ENCODE peak calls at places on chromosome 14, in nine cellular contexts. F is suprapubic skin, U is fibroblast of lung, J is skeletal muscle cell, A is thoracic aorta, Q is dorsolateral prefrontal cortex, I is foreskin fibroblast, K is A549, R is Peyer's patch. B is an unnamed sample.

GRCh38 chr14:68522510-68523325 is 270.1 kb downstream of the ZFP36L1 start:
- DNase-seq in F (no peak), U (peak; percentile 50), J (no peak), A (no peak), Q (no peak), I (no peak), K (no peak), R (no peak), B (peak; percentile 66)

GRCh38 chr14:33740531-33740930 is 210.3 kb downstream of the EGLN3 start:
- DNase-seq in F (no peak), U (no peak), J (no peak), A (no peak), Q (no peak), I (no peak), K (no peak), R (no peak), B (no peak)

GRCh38 chr14:101823081-101823480 is 61.6 kb downstream of the PPP2R5C start:
- DNase-seq in F (no peak), U (peak; percentile 73), J (no peak), A (no peak), Q (no peak), I (no peak), K (no peak), R (no peak), B (no peak)

GRCh38 chr14:33590891-33591630 is 359.8 kb downstream of the EGLN3 start:
- DNase-seq in F (no peak), U (no peak), J (no peak), A (no peak), Q (no peak), I (no peak), K (no peak), R (no peak), B (no peak)

GRCh38 chr14:95436348-95436747 is 80.1 kb downstream of the SYNE3 start:
- DNase-seq in F (no peak), U (no peak), J (no peak), A (no peak), Q (no peak), I (no peak), K (no peak), R (no peak), B (no peak)

GRCh38 chr14:67538501-67538900 is 5.4 kb downstream of the PLEKHH1 start:
- DNase-seq in F (no peak), U (no peak), J (no peak), A (no peak), Q (no peak), I (no peak), K (no peak), R (no peak), B (no peak)

GRCh38 chr14:91273885-91274273 is 29.4 kb upstream of the GPR68 start:
- DNase-seq in F (no peak), U (no peak), J (no peak), A (no peak), Q (no peak), I (no peak), K (no peak), R (no peak), B (no peak)

GRCh38 chr14:105197274-105197673 is 16.2 kb upstream of the NUDT14 start:
- DNase-seq in F (no peak), U (peak; percentile 17), J (no peak), A (no peak), Q (no peak), I (peak; percentile 45), K (no peak), R (no peak), B (no peak)

GRCh38 chr14:93987376-93987775 is 9.7 kb upstream of the CCDC197 start:
- DNase-seq in F (no peak), U (no peak), J (no peak), A (no peak), Q (no peak), I (no peak), K (no peak), R (no peak), B (no peak)

GRCh38 chr14:35435177-35435576 is 30.6 kb upstream of the NFKBIA start:
- DNase-seq in F (no peak), U (no peak), J (no peak), A (no peak), Q (no peak), I (no peak), K (no peak), R (no peak), B (no peak)

GRCh38 chr14:94051115-94051514 is 25.0 kb downstream of the OTUB2 start:
- DNase-seq in F (no peak), U (peak; percentile 49), J (no peak), A (no peak), Q (peak; percentile 80), I (peak; percentile 29), K (no peak), R (no peak), B (peak; percentile 73)

GRCh38 chr14:94771191-94771905 is 1.4 kb upstream of the GSC start:
- DNase-seq in F (no peak), U (no peak), J (no peak), A (no peak), Q (no peak), I (no peak), K (no peak), R (no peak), B (no peak)

GRCh38 chr14:54627325-54627717 is 60.4 kb downstream of the SAMD4A start:
- DNase-seq in F (no peak), U (no peak), J (no peak), A (no peak), Q (no peak), I (no peak), K (no peak), R (no peak), B (no peak)

GRCh38 chr14:78029471-78030372 is 140.5 kb upstream of the NRXN3 start:
- DNase-seq in F (no peak), U (no peak), J (no peak), A (no peak), Q (no peak), I (no peak), K (no peak), R (no peak), B (no peak)

GRCh38 chr14:32306549-32306948 is 22.5 kb upstream of the AKAP6 start:
- DNase-seq in F (no peak), U (no peak), J (no peak), A (no peak), Q (no peak), I (no peak), K (no peak), R (no peak), B (no peak)

GRCh38 chr14:55414551-55414950 is 2.9 kb upstream of the ATG14 start:
- DNase-seq in F (no peak), U (no peak), J (no peak), A (no peak), Q (no peak), I (no peak), K (no peak), R (no peak), B (no peak)

GRCh38 chr14:79510659-79511058 is 700.6 kb downstream of the DIO2 start:
- DNase-seq in F (no peak), U (peak; percentile 20), J (peak; percentile 77), A (no peak), Q (no peak), I (peak; percentile 18), K (no peak), R (no peak), B (no peak)

GRCh38 chr14:56271988-56272387 is 153.8 kb downstream of the PELI2 start:
- DNase-seq in F (no peak), U (no peak), J (no peak), A (no peak), Q (no peak), I (peak; percentile 39), K (no peak), R (no peak), B (no peak)

GRCh38 chr14:84273181-84273580 is 1256.8 kb upstream of the FLRT2 start:
- DNase-seq in F (no peak), U (no peak), J (no peak), A (no peak), Q (no peak), I (no peak), K (no peak), R (no peak), B (no peak)

DNA sequence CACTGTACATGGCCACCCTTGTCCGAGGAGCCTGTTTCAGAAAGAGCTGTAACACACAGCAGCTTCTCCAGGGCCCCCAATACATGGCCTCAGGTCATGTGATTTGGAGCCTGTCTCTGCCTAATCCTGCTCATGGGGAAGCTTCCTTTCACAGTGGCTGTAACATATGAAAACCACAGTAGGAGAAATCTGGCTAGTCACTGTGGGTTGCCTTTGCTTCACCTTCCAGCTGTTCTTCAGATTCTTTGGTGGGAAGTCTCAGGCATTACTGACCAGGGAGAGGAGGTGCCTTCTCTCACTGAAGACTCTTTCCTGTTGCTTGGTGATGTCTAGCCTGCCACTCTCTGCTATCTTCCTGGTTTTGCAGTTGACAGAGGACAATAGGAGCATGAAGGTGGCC is 350.6 kb downstream of the DPF3 start:
- DNase-seq in F (no peak), U (no peak), J (peak; percentile 27), A (no peak), Q (no peak), I (no peak), K (no peak), R (no peak), B (no peak)
- H3K4me3 ChIP-seq in F (no peak overlapping the region), U (no peak overlapping the region), J (no peak overlapping the region), A (no peak overlapping the region), Q (no peak overlapping the region), I (no peak overlapping the region), K (no peak overlapping the region), R (no peak overlapping the region), B (no peak overlapping the region)

GRCh38 chr14:50871914-50872732 is at the start of gene ABHD12B:
- DNase-seq in F (no peak), U (peak; percentile 18), J (no peak), A (no peak), Q (no peak), I (no peak), K (no peak), R (no peak), B (no peak)

GRCh38 chr14:50874842-50875241 is 3.0 kb downstream of the ABHD12B start:
- DNase-seq in F (no peak), U (no peak), J (no peak), A (no peak), Q (no peak), I (no peak), K (no peak), R (no peak), B (no peak)

GRCh38 chr14:50871223-50871622 is 630 bp upstream of the ABHD12B start:
- DNase-seq in F (no peak), U (no peak), J (no peak), A (no peak), Q (no peak), I (no peak), K (no peak), R (no peak), B (no peak)

GRCh38 chr14:50875359-50876090 is 3.7 kb downstream of the ABHD12B start:
- DNase-seq in F (no peak), U (no peak), J (no peak), A (no peak), Q (no peak), I (peak; percentile 38), K (no peak), R (peak; percentile 70), B (no peak)
- H3K4me3 ChIP-seq in F (no peak overlapping the region), U (no peak overlapping the region), J (no peak overlapping the region), A (no peak overlapping the region), Q (no peak overlapping the region), I (no peak overlapping the region), K (no peak overlapping the region), R (no peak overlapping the region), B (no peak overlapping the region)

GRCh38 chr14:88804035-88804434 is 11.3 kb upstream of the EML5 start:
- DNase-seq in F (no peak), U (no peak), J (no peak), A (no peak), Q (no peak), I (no peak), K (no peak), R (no peak), B (no peak)
- H3K4me3 ChIP-seq in F (no peak overlapping the region), U (no peak overlapping the region), J (no peak overlapping the region), A (no peak overlapping the region), Q (no peak overlapping the region), I (no peak overlapping the region), K (no peak overlapping the region), R (no peak overlapping the region), B (no peak overlapping the region)

GRCh38 chr14:60658116-60658515 is 8.8 kb upstream of the SIX1 start:
- DNase-seq in F (no peak), U (no peak), J (no peak), A (no peak), Q (no peak), I (no peak), K (no peak), R (no peak), B (no peak)
- H3K4me3 ChIP-seq in F (peak overlapping the region; percentile 66), U (no peak overlapping the region), J (peak overlapping the region; percentile 79), A (peak overlapping the region; percentile 78), Q (peak overlapping the region; percentile 64), I (peak overlapping the region; percentile 71), K (no peak overlapping the region), R (peak overlapping the region; percentile 53), B (no peak overlapping the region)

B was measured in lower leg skin.